ENCODE peak calls at places on chromosomes 5 and 9, in eight cellular contexts. One of them, this sample, is unnamed.

GRCh38 chr5:73764996-73765395 is 139.0 kb downstream of the ARHGEF28 start:
- DNase-seq in WERI-Rb-1: no peak
- DNase-seq in glutamatergic neuron: no peak
- DNase-seq in mesothelial cell of epicardium: no peak
- DNase-seq in GM13976: no peak
- DNase-seq in K562: no peak
- DNase-seq in skeletal muscle cell: no peak
- DNase-seq in NCI-H2107: no peak
- DNase-seq in this sample: no peak

GRCh38 chr9:109751253-109751652 is 28.7 kb upstream of the PALM2AKAP2 start:
- DNase-seq in WERI-Rb-1: no peak
- DNase-seq in glutamatergic neuron: no peak
- DNase-seq in mesothelial cell of epicardium: no peak
- DNase-seq in GM13976: no peak
- DNase-seq in K562: no peak
- DNase-seq in skeletal muscle cell: no peak
- DNase-seq in NCI-H2107: no peak
- DNase-seq in this sample: no peak

GRCh38 chr9:136389396-136389795 is 10.6 kb downstream of the SNAPC4 start:
- DNase-seq in WERI-Rb-1: no peak
- DNase-seq in glutamatergic neuron: no peak
- DNase-seq in mesothelial cell of epicardium: no peak
- DNase-seq in GM13976: no peak
- DNase-seq in K562: no peak
- DNase-seq in skeletal muscle cell: no peak
- DNase-seq in NCI-H2107: no peak
- DNase-seq in this sample: no peak

GRCh38 chr5:122077451-122078115 is 476 bp downstream of the LOX start:
- DNase-seq in WERI-Rb-1: peak; percentile 31
- DNase-seq in glutamatergic neuron: peak; percentile 52
- DNase-seq in mesothelial cell of epicardium: peak; percentile 48
- DNase-seq in GM13976: peak; percentile 36
- DNase-seq in K562: no peak
- DNase-seq in skeletal muscle cell: no peak
- DNase-seq in NCI-H2107: no peak
- DNase-seq in this sample: peak; percentile 14

GRCh38 chr5:141951341-141951781 is 6.6 kb downstream of the PCDH12 start:
- DNase-seq in WERI-Rb-1: peak; percentile 59
- DNase-seq in glutamatergic neuron: peak; percentile 68
- DNase-seq in mesothelial cell of epicardium: no peak
- DNase-seq in GM13976: peak; percentile 61
- DNase-seq in K562: peak; percentile 67
- DNase-seq in skeletal muscle cell: no peak
- DNase-seq in NCI-H2107: no peak
- DNase-seq in this sample: peak; percentile 71

GRCh38 chr5:132499440-132500243 is 9.1 kb upstream of the IRF1 start:
- DNase-seq in WERI-Rb-1: no peak
- DNase-seq in glutamatergic neuron: no peak
- DNase-seq in mesothelial cell of epicardium: no peak
- DNase-seq in GM13976: no peak
- DNase-seq in K562: no peak
- DNase-seq in skeletal muscle cell: no peak
- DNase-seq in NCI-H2107: no peak
- DNase-seq in this sample: no peak

GRCh38 chr5:61256474-61256873 is 75.6 kb upstream of the ZSWIM6 start:
- DNase-seq in WERI-Rb-1: no peak
- DNase-seq in glutamatergic neuron: no peak
- DNase-seq in mesothelial cell of epicardium: no peak
- DNase-seq in GM13976: no peak
- DNase-seq in K562: no peak
- DNase-seq in skeletal muscle cell: no peak
- DNase-seq in NCI-H2107: no peak
- DNase-seq in this sample: no peak

GRCh38 chr9:89046832-89047231 is 55.6 kb downstream of the S1PR3 start:
- DNase-seq in WERI-Rb-1: no peak
- DNase-seq in glutamatergic neuron: no peak
- DNase-seq in mesothelial cell of epicardium: no peak
- DNase-seq in GM13976: no peak
- DNase-seq in K562: no peak
- DNase-seq in skeletal muscle cell: no peak
- DNase-seq in NCI-H2107: no peak
- DNase-seq in this sample: no peak

GRCh38 chr5:140301136-140301535 is 1.8 kb downstream of the PFDN1 start:
- DNase-seq in WERI-Rb-1: no peak
- DNase-seq in glutamatergic neuron: no peak
- DNase-seq in mesothelial cell of epicardium: no peak
- DNase-seq in GM13976: no peak
- DNase-seq in K562: no peak
- DNase-seq in skeletal muscle cell: no peak
- DNase-seq in NCI-H2107: no peak
- DNase-seq in this sample: no peak

GRCh38 chr9:114284316-114285060 is 38.4 kb upstream of the ORM1 start:
- DNase-seq in WERI-Rb-1: peak; percentile 8
- DNase-seq in glutamatergic neuron: peak; percentile 5
- DNase-seq in mesothelial cell of epicardium: no peak
- DNase-seq in GM13976: no peak
- DNase-seq in K562: no peak
- DNase-seq in skeletal muscle cell: no peak
- DNase-seq in NCI-H2107: no peak
- DNase-seq in this sample: no peak

GRCh38 chr5:4348418-4348817 is 752.8 kb downstream of the IRX1 start:
- DNase-seq in WERI-Rb-1: no peak
- DNase-seq in glutamatergic neuron: no peak
- DNase-seq in mesothelial cell of epicardium: no peak
- DNase-seq in GM13976: no peak
- DNase-seq in K562: no peak
- DNase-seq in skeletal muscle cell: no peak
- DNase-seq in NCI-H2107: no peak
- DNase-seq in this sample: no peak

GRCh38 chr5:166909040-166909439 is 1382.4 kb upstream of the WWC1 start:
- DNase-seq in WERI-Rb-1: peak; percentile 38
- DNase-seq in glutamatergic neuron: no peak
- DNase-seq in mesothelial cell of epicardium: no peak
- DNase-seq in GM13976: no peak
- DNase-seq in K562: no peak
- DNase-seq in skeletal muscle cell: peak; percentile 89
- DNase-seq in NCI-H2107: no peak
- DNase-seq in this sample: no peak

GRCh38 chr5:82285206-82285605 is 7.1 kb upstream of the RPS23 start:
- DNase-seq in WERI-Rb-1: no peak
- DNase-seq in glutamatergic neuron: no peak
- DNase-seq in mesothelial cell of epicardium: no peak
- DNase-seq in GM13976: no peak
- DNase-seq in K562: peak; percentile 78
- DNase-seq in skeletal muscle cell: no peak
- DNase-seq in NCI-H2107: no peak
- DNase-seq in this sample: no peak

GRCh38 chr9:128001411-128002298 is 20.9 kb upstream of the EEIG1 start:
- DNase-seq in WERI-Rb-1: no peak
- DNase-seq in glutamatergic neuron: no peak
- DNase-seq in mesothelial cell of epicardium: no peak
- DNase-seq in GM13976: no peak
- DNase-seq in K562: peak; percentile 63
- DNase-seq in skeletal muscle cell: peak; percentile 36
- DNase-seq in NCI-H2107: no peak
- DNase-seq in this sample: no peak

GRCh38 chr9:132846109-132846917 is 31.8 kb downstream of the AK8 start:
- DNase-seq in WERI-Rb-1: no peak
- DNase-seq in glutamatergic neuron: no peak
- DNase-seq in mesothelial cell of epicardium: no peak
- DNase-seq in GM13976: no peak
- DNase-seq in K562: no peak
- DNase-seq in skeletal muscle cell: no peak
- DNase-seq in NCI-H2107: no peak
- DNase-seq in this sample: no peak

GRCh38 chr5:179614745-179615144 is 8.7 kb downstream of the HNRNPH1 start:
- DNase-seq in WERI-Rb-1: no peak
- DNase-seq in glutamatergic neuron: no peak
- DNase-seq in mesothelial cell of epicardium: no peak
- DNase-seq in GM13976: no peak
- DNase-seq in K562: no peak
- DNase-seq in skeletal muscle cell: no peak
- DNase-seq in NCI-H2107: no peak
- DNase-seq in this sample: no peak

GRCh38 chr9:137984005-137984404 is 106.4 kb downstream of the CACNA1B start:
- DNase-seq in WERI-Rb-1: no peak
- DNase-seq in glutamatergic neuron: no peak
- DNase-seq in mesothelial cell of epicardium: no peak
- DNase-seq in GM13976: peak; percentile 3
- DNase-seq in K562: no peak
- DNase-seq in skeletal muscle cell: no peak
- DNase-seq in NCI-H2107: no peak
- DNase-seq in this sample: no peak

GRCh38 chr5:94433393-94434149 is 184.8 kb downstream of the KIAA0825 start:
- DNase-seq in WERI-Rb-1: no peak
- DNase-seq in glutamatergic neuron: no peak
- DNase-seq in mesothelial cell of epicardium: no peak
- DNase-seq in GM13976: no peak
- DNase-seq in K562: no peak
- DNase-seq in skeletal muscle cell: peak; percentile 93
- DNase-seq in NCI-H2107: no peak
- DNase-seq in this sample: no peak

GRCh38 chr9:123867034-123867433 is 62.9 kb downstream of the DENND1A start:
- DNase-seq in WERI-Rb-1: no peak
- DNase-seq in glutamatergic neuron: no peak
- DNase-seq in mesothelial cell of epicardium: no peak
- DNase-seq in GM13976: no peak
- DNase-seq in K562: no peak
- DNase-seq in skeletal muscle cell: no peak
- DNase-seq in NCI-H2107: no peak
- DNase-seq in this sample: no peak

GRCh38 chr9:130701059-130702022 is 7.8 kb downstream of the EXOSC2 start:
- DNase-seq in WERI-Rb-1: peak; percentile 87
- DNase-seq in glutamatergic neuron: peak; percentile 93
- DNase-seq in mesothelial cell of epicardium: peak; percentile 89
- DNase-seq in GM13976: peak; percentile 55
- DNase-seq in K562: peak; percentile 66
- DNase-seq in skeletal muscle cell: peak; percentile 39
- DNase-seq in NCI-H2107: peak; percentile 27
- DNase-seq in this sample: peak; percentile 78

GRCh38 chr9:91312717-91313325 is 48.9 kb downstream of the AUH start:
- DNase-seq in WERI-Rb-1: no peak
- DNase-seq in glutamatergic neuron: no peak
- DNase-seq in mesothelial cell of epicardium: no peak
- DNase-seq in GM13976: no peak
- DNase-seq in K562: no peak
- DNase-seq in skeletal muscle cell: no peak
- DNase-seq in NCI-H2107: no peak
- DNase-seq in this sample: no peak

GRCh38 chr5:80109549-80110478 is 74.7 kb downstream of the THBS4 start:
- DNase-seq in WERI-Rb-1: no peak
- DNase-seq in glutamatergic neuron: peak; percentile 31
- DNase-seq in mesothelial cell of epicardium: no peak
- DNase-seq in GM13976: no peak
- DNase-seq in K562: no peak
- DNase-seq in skeletal muscle cell: no peak
- DNase-seq in NCI-H2107: peak; percentile 7
- DNase-seq in this sample: no peak